ENCODE peak calls at places on chromosomes 13 and 19, in seven cellular contexts. One of them, this sample, is unnamed.
A peak's percentile ranks its signal among the peaks of the same experiment; 100 is the strongest.

GRCh38 chr19:56162258-56162657 is 13.6 kb upstream of the GALP start:
- DNase-seq in K562: no peak
- DNase-seq in SK-N-SH: no peak
- DNase-seq in HepG2: no peak
- DNase-seq in H1: no peak
- DNase-seq in HCT116: no peak
- DNase-seq in T47D: no peak
- DNase-seq in this sample: no peak

GRCh38 chr19:18645035-18645511 is 8.2 kb downstream of the KLHL26 start:
- DNase-seq in K562: no peak
- DNase-seq in SK-N-SH: no peak
- DNase-seq in HepG2: no peak
- DNase-seq in H1: no peak
- DNase-seq in HCT116: no peak
- DNase-seq in T47D: no peak
- DNase-seq in this sample: no peak

GRCh38 chr13:99339230-99339721 is 32.1 kb upstream of the GPR183 start:
- DNase-seq in K562: no peak
- DNase-seq in SK-N-SH: no peak
- DNase-seq in HepG2: no peak
- DNase-seq in H1: peak; percentile 20
- DNase-seq in HCT116: no peak
- DNase-seq in T47D: no peak
- DNase-seq in this sample: no peak

GRCh38 chr13:27953671-27954405 is 15.3 kb downstream of the CDX2 start:
- DNase-seq in K562: peak; percentile 58
- DNase-seq in SK-N-SH: peak; percentile 90
- DNase-seq in HepG2: peak; percentile 19
- DNase-seq in H1: peak; percentile 95
- DNase-seq in HCT116: peak; percentile 54
- DNase-seq in T47D: peak; percentile 53
- DNase-seq in this sample: no peak

GRCh38 chr19:50725218-50725931 is 2.2 kb downstream of the CLEC11A start:
- DNase-seq in K562: no peak
- DNase-seq in SK-N-SH: no peak
- DNase-seq in HepG2: no peak
- DNase-seq in H1: no peak
- DNase-seq in HCT116: peak; percentile 23
- DNase-seq in T47D: no peak
- DNase-seq in this sample: no peak

GRCh38 chr19:3387645-3388589 is 21.5 kb downstream of the NFIC start:
- DNase-seq in K562: no peak
- DNase-seq in SK-N-SH: peak; percentile 98
- DNase-seq in HepG2: no peak
- DNase-seq in H1: no peak
- DNase-seq in HCT116: no peak
- DNase-seq in T47D: peak; percentile 91
- DNase-seq in this sample: no peak

GRCh38 chr19:11338569-11339253 is 746 bp downstream of the RAB3D start:
- DNase-seq in K562: no peak
- DNase-seq in SK-N-SH: peak; percentile 9
- DNase-seq in HepG2: no peak
- DNase-seq in H1: no peak
- DNase-seq in HCT116: no peak
- DNase-seq in T47D: peak; percentile 60
- DNase-seq in this sample: no peak

GRCh38 chr13:92317066-92317465 is 909.5 kb upstream of the GPC6 start:
- DNase-seq in K562: no peak
- DNase-seq in SK-N-SH: no peak
- DNase-seq in HepG2: no peak
- DNase-seq in H1: no peak
- DNase-seq in HCT116: no peak
- DNase-seq in T47D: no peak
- DNase-seq in this sample: no peak

GRCh38 chr19:58572026-58572817 is 913 bp downstream of the MZF1 start:
- DNase-seq in K562: no peak
- DNase-seq in SK-N-SH: no peak
- DNase-seq in HepG2: no peak
- DNase-seq in H1: no peak
- DNase-seq in HCT116: no peak
- DNase-seq in T47D: no peak
- DNase-seq in this sample: no peak

GRCh38 chr13:95512957-95513356 is 39.6 kb upstream of the CLDN10 start:
- DNase-seq in K562: no peak
- DNase-seq in SK-N-SH: no peak
- DNase-seq in HepG2: no peak
- DNase-seq in H1: no peak
- DNase-seq in HCT116: no peak
- DNase-seq in T47D: no peak
- DNase-seq in this sample: no peak

GRCh38 chr19:16328824-16329482 is 4.3 kb downstream of the KLF2 start:
- DNase-seq in K562: no peak
- DNase-seq in SK-N-SH: no peak
- DNase-seq in HepG2: no peak
- DNase-seq in H1: no peak
- DNase-seq in HCT116: no peak
- DNase-seq in T47D: no peak
- DNase-seq in this sample: no peak

GRCh38 chr13:59111711-59112110 is 1052.0 kb downstream of the DIAPH3 start:
- DNase-seq in K562: no peak
- DNase-seq in SK-N-SH: no peak
- DNase-seq in HepG2: no peak
- DNase-seq in H1: no peak
- DNase-seq in HCT116: no peak
- DNase-seq in T47D: no peak
- DNase-seq in this sample: no peak

GRCh38 chr13:49443327-49443688 is 556 bp downstream of the CAB39L start:
- DNase-seq in K562: no peak
- DNase-seq in SK-N-SH: peak; percentile 42
- DNase-seq in HepG2: peak; percentile 40
- DNase-seq in H1: no peak
- DNase-seq in HCT116: no peak
- DNase-seq in T47D: peak; percentile 21
- DNase-seq in this sample: no peak

GRCh38 chr13:106513025-106513424 is 22.4 kb downstream of the EFNB2 start:
- DNase-seq in K562: no peak
- DNase-seq in SK-N-SH: no peak
- DNase-seq in HepG2: no peak
- DNase-seq in H1: no peak
- DNase-seq in HCT116: no peak
- DNase-seq in T47D: no peak
- DNase-seq in this sample: no peak

GRCh38 chr13:81473366-81473899 is 1132.5 kb upstream of the SPRY2 start:
- DNase-seq in K562: no peak
- DNase-seq in SK-N-SH: no peak
- DNase-seq in HepG2: no peak
- DNase-seq in H1: no peak
- DNase-seq in HCT116: no peak
- DNase-seq in T47D: no peak
- DNase-seq in this sample: no peak

GRCh38 chr19:49422407-49423277 is 599 bp downstream of the PTH2 start:
- DNase-seq in K562: peak; percentile 91
- DNase-seq in SK-N-SH: peak; percentile 85
- DNase-seq in HepG2: no peak
- DNase-seq in H1: peak; percentile 93
- DNase-seq in HCT116: no peak
- DNase-seq in T47D: peak; percentile 57
- DNase-seq in this sample: no peak

GRCh38 chr19:1864480-1865171 is 1.2 kb upstream of the KLF16 start:
- DNase-seq in K562: peak; percentile 79
- DNase-seq in SK-N-SH: peak; percentile 90
- DNase-seq in HepG2: peak; percentile 66
- DNase-seq in H1: peak; percentile 91
- DNase-seq in HCT116: no peak
- DNase-seq in T47D: peak; percentile 72
- DNase-seq in this sample: no peak

GRCh38 chr19:45528149-45528743 is 21.0 kb downstream of the VASP start:
- DNase-seq in K562: peak; percentile 74
- DNase-seq in SK-N-SH: no peak
- DNase-seq in HepG2: no peak
- DNase-seq in H1: peak; percentile 81
- DNase-seq in HCT116: no peak
- DNase-seq in T47D: peak; percentile 93
- DNase-seq in this sample: no peak

GRCh38 chr13:35501721-35502235 is 25.3 kb upstream of the MAB21L1 start:
- DNase-seq in K562: no peak
- DNase-seq in SK-N-SH: no peak
- DNase-seq in HepG2: no peak
- DNase-seq in H1: no peak
- DNase-seq in HCT116: no peak
- DNase-seq in T47D: no peak
- DNase-seq in this sample: no peak

DNA sequence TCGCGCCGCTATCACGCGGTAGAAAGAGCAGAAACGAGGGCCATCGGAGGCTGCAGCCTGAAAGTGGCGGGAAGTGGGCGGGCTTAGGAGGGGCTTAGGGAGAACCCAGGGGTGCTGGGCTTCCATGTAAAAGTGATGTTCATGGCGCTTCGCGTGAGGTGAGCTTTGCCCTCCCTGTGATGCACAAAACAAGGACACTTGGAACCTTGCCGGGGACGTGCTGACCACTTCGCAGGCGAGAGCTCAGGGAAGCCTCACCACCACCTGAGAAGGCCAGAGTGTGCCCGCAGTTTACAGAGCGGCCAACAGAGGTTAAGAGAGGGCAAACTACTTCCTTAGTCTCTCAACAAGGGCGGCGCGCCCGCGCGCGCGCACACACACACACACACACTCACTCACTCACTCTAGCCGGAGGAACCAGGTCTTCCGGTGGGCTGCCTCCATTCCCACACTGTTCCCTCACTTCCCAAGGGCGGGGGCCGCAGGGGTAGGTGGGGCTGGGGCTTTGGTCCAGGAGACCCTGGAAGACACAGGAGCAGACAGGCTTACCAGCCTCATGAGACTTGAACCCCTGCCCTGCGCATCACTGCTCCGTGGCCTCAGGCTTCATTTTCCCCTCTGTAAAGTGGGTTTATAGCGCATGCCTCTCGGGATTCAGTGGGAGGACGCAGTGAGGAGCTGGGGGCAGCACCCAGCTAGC is 716 bp downstream of the GAPDHS start:
- DNase-seq in K562: no peak
- DNase-seq in SK-N-SH: no peak
- DNase-seq in HepG2: peak; percentile 23
- DNase-seq in H1: peak; percentile 82
- DNase-seq in HCT116: no peak
- DNase-seq in T47D: no peak
- DNase-seq in this sample: no peak
- TF ChIP-seq JUND in K562: no peak
- TF ChIP-seq JUND in SK-N-SH: no peak
- TF ChIP-seq JUND in HepG2: no peak
- TF ChIP-seq JUND in H1: no peak
- TF ChIP-seq JUND in HCT116: no peak
- TF ChIP-seq JUND in T47D: no peak
- TF ChIP-seq JUND in this sample: no peak

DNA sequence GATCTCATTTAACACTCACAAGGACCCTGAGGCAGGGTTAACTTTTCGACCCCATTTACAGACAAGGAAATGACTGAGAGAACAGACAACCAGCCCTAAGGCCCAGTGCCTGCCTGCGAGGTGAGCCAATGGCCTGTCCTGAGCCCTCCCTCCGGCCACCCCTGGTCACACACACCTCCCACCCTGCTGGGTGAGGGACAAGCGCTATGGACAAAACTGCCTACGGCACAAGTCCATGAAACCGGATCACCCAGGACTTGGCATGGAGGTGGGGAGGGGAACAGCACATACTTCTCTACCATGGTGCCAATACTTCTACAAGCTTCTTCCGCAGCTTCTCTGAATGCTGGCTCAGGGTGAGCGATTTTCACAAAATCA is 7.8 kb downstream of the MIPEP start:
- DNase-seq in K562: no peak
- DNase-seq in SK-N-SH: no peak
- DNase-seq in HepG2: no peak
- DNase-seq in H1: no peak
- DNase-seq in HCT116: no peak
- DNase-seq in T47D: no peak
- DNase-seq in this sample: no peak
- TF ChIP-seq JUND in K562: no peak
- TF ChIP-seq JUND in SK-N-SH: no peak
- TF ChIP-seq JUND in HepG2: no peak
- TF ChIP-seq JUND in H1: no peak
- TF ChIP-seq JUND in HCT116: no peak
- TF ChIP-seq JUND in T47D: no peak
- TF ChIP-seq JUND in this sample: no peak

GRCh38 chr13:72346716-72347115 is 380.7 kb downstream of the MZT1 start:
- DNase-seq in K562: no peak
- DNase-seq in SK-N-SH: no peak
- DNase-seq in HepG2: peak; percentile 20
- DNase-seq in H1: no peak
- DNase-seq in HCT116: no peak
- DNase-seq in T47D: no peak
- DNase-seq in this sample: no peak

GRCh38 chr13:72342364-72342763 is 385.1 kb downstream of the MZT1 start:
- DNase-seq in K562: no peak
- DNase-seq in SK-N-SH: no peak
- DNase-seq in HepG2: no peak
- DNase-seq in H1: no peak
- DNase-seq in HCT116: no peak
- DNase-seq in T47D: no peak
- DNase-seq in this sample: no peak

GRCh38 chr13:72341904-72342303 is 385.5 kb downstream of the MZT1 start:
- DNase-seq in K562: no peak
- DNase-seq in SK-N-SH: no peak
- DNase-seq in HepG2: peak; percentile 10
- DNase-seq in H1: no peak
- DNase-seq in HCT116: no peak
- DNase-seq in T47D: no peak
- DNase-seq in this sample: no peak
- TF ChIP-seq JUND in K562: no peak
- TF ChIP-seq JUND in SK-N-SH: no peak
- TF ChIP-seq JUND in HepG2: no peak
- TF ChIP-seq JUND in H1: no peak
- TF ChIP-seq JUND in HCT116: no peak
- TF ChIP-seq JUND in T47D: no peak
- TF ChIP-seq JUND in this sample: no peak

GRCh38 chr19:6227941-6228325 is 51.8 kb downstream of the MLLT1 start:
- DNase-seq in K562: no peak
- DNase-seq in SK-N-SH: no peak
- DNase-seq in HepG2: no peak
- DNase-seq in H1: no peak
- DNase-seq in HCT116: no peak
- DNase-seq in T47D: no peak
- DNase-seq in this sample: no peak
- TF ChIP-seq JUND in K562: no peak
- TF ChIP-seq JUND in SK-N-SH: no peak
- TF ChIP-seq JUND in HepG2: no peak
- TF ChIP-seq JUND in H1: no peak
- TF ChIP-seq JUND in HCT116: no peak
- TF ChIP-seq JUND in T47D: no peak
- TF ChIP-seq JUND in this sample: no peak

GRCh38 chr19:21109116-21109515 is 27.1 kb downstream of the ZNF714 start:
- DNase-seq in K562: no peak
- DNase-seq in SK-N-SH: no peak
- DNase-seq in HepG2: no peak
- DNase-seq in H1: no peak
- DNase-seq in HCT116: no peak
- DNase-seq in T47D: no peak
- DNase-seq in this sample: no peak
- TF ChIP-seq JUND in K562: no peak
- TF ChIP-seq JUND in SK-N-SH: no peak
- TF ChIP-seq JUND in HepG2: no peak
- TF ChIP-seq JUND in H1: no peak
- TF ChIP-seq JUND in HCT116: no peak
- TF ChIP-seq JUND in T47D: no peak
- TF ChIP-seq JUND in this sample: no peak

GRCh38 chr19:46863818-46864629 is 3.2 kb downstream of the ARHGAP35 start:
- DNase-seq in K562: peak; percentile 35
- DNase-seq in SK-N-SH: peak; percentile 47
- DNase-seq in HepG2: peak; percentile 66
- DNase-seq in H1: peak; percentile 65
- DNase-seq in HCT116: no peak
- DNase-seq in T47D: peak; percentile 99
- DNase-seq in this sample: no peak
- TF ChIP-seq JUND in K562: no peak
- TF ChIP-seq JUND in SK-N-SH: no peak
- TF ChIP-seq JUND in HepG2: no peak
- TF ChIP-seq JUND in H1: no peak
- TF ChIP-seq JUND in HCT116: no peak
- TF ChIP-seq JUND in T47D: peak; percentile 87
- TF ChIP-seq JUND in this sample: no peak